ENCODE peak calls at places on chromosomes 11 and 22, in five cellular contexts. O, J, E, S and R are unnamed samples.

GRCh38 chr22:20093437-20093836 is 13.4 kb downstream of the DGCR8 start:
- DNase-seq in E (no peak), J (no peak), O (peak; percentile 26), S (peak; percentile 5), R (no peak)

GRCh38 chr11:68528630-68529029 is 68.1 kb downstream of the PPP6R3 start:
- DNase-seq in S (no peak), O (peak; percentile 60), J (no peak), E (no peak), R (peak; percentile 40)

GRCh38 chr11:304061-304506 is 3.5 kb upstream of the IFITM2 start:
- DNase-seq in O (no peak), J (no peak), E (no peak), S (no peak), R (no peak)

GRCh38 chr22:39236321-39237275 is 8.2 kb downstream of the PDGFB start:
- DNase-seq in J (no peak), S (no peak), O (peak; percentile 76), E (no peak), R (no peak)

GRCh38 chr22:31451709-31452571 is 37.7 kb downstream of the EIF4ENIF1 start:
- DNase-seq in J (peak; percentile 56), O (no peak), S (no peak), E (peak; percentile 53), R (peak; percentile 72)

GRCh38 chr11:109423114-109423859 is 1.3 kb downstream of the C11orf87 start:
- DNase-seq in E (peak; percentile 45), S (no peak), J (peak; percentile 5), O (no peak), R (peak; percentile 15)

GRCh38 chr22:29141078-29141688 is 64.5 kb upstream of the EMID1 start:
- DNase-seq in E (no peak), J (no peak), S (no peak), O (peak; percentile 14), R (no peak)

GRCh38 chr11:34366522-34366921 is 8.7 kb upstream of the ABTB2 start:
- DNase-seq in O (peak; percentile 59), J (peak; percentile 28), S (no peak), E (peak; percentile 67), R (peak; percentile 53)

GRCh38 chr11:129861702-129862107 is 33.7 kb downstream of the NFRKB start:
- DNase-seq in S (peak; percentile 67), O (peak; percentile 85), E (peak; percentile 93), J (peak; percentile 90), R (peak; percentile 94)

GRCh38 chr11:10934293-10934850 is 76.5 kb upstream of the ZBED5 start:
- DNase-seq in O (no peak), E (no peak), S (peak; percentile 50), J (no peak), R (no peak)

GRCh38 chr11:12841946-12842630 is 167.0 kb upstream of the RASSF10 start:
- DNase-seq in S (no peak), E (peak; percentile 71), O (no peak), J (peak; percentile 72), R (peak; percentile 79)

GRCh38 chr22:36017661-36018091 is 10.9 kb downstream of the RBFOX2 start:
- DNase-seq in O (no peak), E (no peak), J (no peak), S (no peak), R (no peak)

GRCh38 chr22:39940757-39941305 is 19.4 kb upstream of the TMA7B start:
- DNase-seq in O (no peak), J (peak; percentile 12), S (no peak), E (no peak), R (no peak)

GRCh38 chr22:27317961-27318360 is 483.6 kb downstream of the MN1 start:
- DNase-seq in S (peak; percentile 67), E (no peak), O (no peak), J (no peak), R (no peak)

GRCh38 chr11:27716850-27717249 is 16.6 kb upstream of the BDNF start:
- DNase-seq in E (peak; percentile 64), O (no peak), J (peak; percentile 54), S (no peak), R (peak; percentile 25)

GRCh38 chr22:36461665-36462474 is 19.6 kb downstream of the TXN2 start:
- DNase-seq in J (peak; percentile 71), O (no peak), E (peak; percentile 88), S (no peak), R (peak; percentile 92)

GRCh38 chr22:37197451-37198289 is 9.6 kb upstream of the C1QTNF6 start:
- DNase-seq in E (peak; percentile 84), S (peak; percentile 56), O (peak; percentile 81), J (no peak), R (peak; percentile 77)

GRCh38 chr11:86629070-86629706 is 43.2 kb downstream of the ME3 start:
- DNase-seq in J (peak; percentile 80), E (peak; percentile 68), O (no peak), S (no peak), R (peak; percentile 73)

GRCh38 chr22:25100972-25101371 is 98.7 kb upstream of the CRYBB3 start:
- DNase-seq in J (no peak), E (peak; percentile 16), O (no peak), S (no peak), R (no peak)

GRCh38 chr11:118659314-118659939 is 20.0 kb downstream of the TREH start:
- DNase-seq in S (peak; percentile 95), J (peak; percentile 77), O (peak; percentile 96), E (peak; percentile 72), R (peak; percentile 80)
- H3K4me3 ChIP-seq in S (no peak overlapping the region), J (no peak overlapping the region), O (no peak overlapping the region), E (no peak overlapping the region), R (no peak overlapping the region)

GRCh38 chr11:65208785-65209710 is 27.3 kb downstream of the CAPN1 start:
- DNase-seq in S (peak; percentile 69), E (no peak), O (peak; percentile 50), J (no peak), R (no peak)
- TF ChIP-seq CTCF in S (no peak), E (no peak), O (no peak), J (no peak), R (no peak)

GRCh38 chr11:6568191-6568918 is 35.1 kb downstream of the RRP8 start:
- DNase-seq in S (no peak), O (no peak), E (peak; percentile 85), J (peak; percentile 79), R (peak; percentile 89)

GRCh38 chr11:6569706-6570105 is 33.7 kb downstream of the RRP8 start:
- DNase-seq in S (no peak), E (no peak), J (no peak), O (no peak), R (no peak)

GRCh38 chr11:6571434-6572008 is 31.9 kb downstream of the RRP8 start:
- DNase-seq in O (no peak), J (no peak), E (no peak), S (no peak), R (no peak)

GRCh38 chr11:6572215-6572614 is 31.2 kb downstream of the RRP8 start:
- DNase-seq in J (peak; percentile 67), O (no peak), S (no peak), E (peak; percentile 89), R (peak; percentile 80)

GRCh38 chr11:6570691-6571427 is 32.6 kb downstream of the RRP8 start:
- DNase-seq in E (no peak), S (no peak), J (no peak), O (no peak), R (no peak)
- H3K4me3 ChIP-seq in E (no peak overlapping the region), S (no peak overlapping the region), J (no peak overlapping the region), O (no peak overlapping the region), R (no peak overlapping the region)

GRCh38 chr22:48665286-48666010 is 1162.2 kb downstream of the BRD1 start:
- DNase-seq in E (no peak), J (no peak), S (no peak), O (no peak), R (no peak)
- TF ChIP-seq CTCF in E (no peak), J (no peak), S (no peak), O (no peak), R (no peak)

GRCh38 chr11:69983897-69984438 is 94.1 kb upstream of the ANO1 start:
- DNase-seq in J (no peak), O (no peak), E (no peak), S (no peak), R (no peak)
- H3K4me3 ChIP-seq in J (no peak overlapping the region), O (no peak overlapping the region), E (no peak overlapping the region), S (no peak overlapping the region), R (no peak overlapping the region)

DNA sequence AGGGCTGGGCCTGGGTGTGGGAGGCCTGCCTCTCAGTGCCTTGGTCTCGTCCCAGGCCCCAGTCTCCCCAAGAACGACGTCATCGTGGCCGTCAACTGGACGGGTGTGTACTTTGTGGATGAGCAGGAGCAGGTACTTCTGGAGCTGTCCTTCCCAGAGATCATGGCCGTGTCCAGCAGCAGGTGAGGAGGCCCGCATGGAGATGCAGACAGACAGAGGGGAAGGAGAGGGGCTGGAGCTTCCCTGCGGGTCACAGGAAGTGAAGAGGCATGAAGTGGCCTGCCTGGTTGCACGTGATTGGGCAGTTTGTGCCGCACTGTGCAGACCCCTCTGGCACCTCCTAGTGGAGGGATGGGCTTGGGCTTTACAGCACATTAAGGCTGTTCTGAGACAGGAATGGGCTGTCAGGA is 70.4 kb downstream of the MYO7A start:
- DNase-seq in E (no peak), O (peak; percentile 48), J (no peak), S (peak; percentile 13), R (peak; percentile 11)
- TF ChIP-seq CTCF in E (peak; percentile 25), O (no peak), J (peak; percentile 34), S (no peak), R (peak; percentile 37)

GRCh38 chr22:48050836-48051235 is 1288.4 kb downstream of the TBC1D22A start:
- DNase-seq in J (no peak), S (no peak), E (no peak), O (no peak), R (no peak)

GRCh38 chr22:48051796-48052620 is 1289.6 kb downstream of the TBC1D22A start:
- DNase-seq in J (no peak), S (no peak), O (no peak), E (no peak), R (no peak)

GRCh38 chr22:48052621-48052890 is 1290.1 kb downstream of the TBC1D22A start:
- DNase-seq in J (no peak), O (no peak), S (no peak), E (no peak), R (no peak)

GRCh38 chr22:48047722-48048500 is 1285.5 kb downstream of the TBC1D22A start:
- DNase-seq in S (no peak), O (no peak), E (no peak), J (no peak), R (no peak)

DNA sequence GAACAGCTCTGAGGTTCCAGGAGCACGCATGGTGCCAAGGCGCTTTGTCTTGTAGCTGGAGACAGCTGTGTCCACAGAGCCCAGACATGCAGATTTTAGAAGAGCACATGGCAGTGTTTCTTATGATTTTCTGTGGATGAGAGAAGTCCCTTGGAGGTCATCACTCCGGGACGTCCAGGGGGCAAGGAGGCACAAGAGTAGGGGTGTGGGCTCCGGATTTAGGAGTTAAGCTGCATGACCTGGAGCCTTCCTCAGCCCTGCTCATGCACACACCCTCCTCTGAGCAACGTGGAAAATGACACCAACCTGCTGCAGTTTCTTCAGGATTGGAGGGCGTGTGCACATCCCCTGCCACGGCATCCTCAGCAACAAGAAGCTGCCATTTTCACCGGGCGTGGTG is 1286.7 kb downstream of the TBC1D22A start:
- DNase-seq in J (no peak), E (no peak), O (no peak), S (no peak), R (no peak)
- H3K4me3 ChIP-seq in J (no peak overlapping the region), E (no peak overlapping the region), O (no peak overlapping the region), S (no peak overlapping the region), R (no peak overlapping the region)

GRCh38 chr11:76207642-76208378 is 1.5 kb upstream of the WNT11 start:
- DNase-seq in S (peak; percentile 91), J (peak; percentile 73), O (peak; percentile 91), E (peak; percentile 69), R (peak; percentile 81)
- TF ChIP-seq CTCF in S (peak; percentile 94), J (peak; percentile 62), O (peak; percentile 92), E (peak; percentile 72), R (peak; percentile 56)